ENCODE peak calls at places on chromosomes 4 and X, in seven cellular contexts. R, Y, I, N, Z, K and E are unnamed samples.

GRCh38 chr4:179285696-179286095 is 1843.5 kb upstream of the AGA start:
- DNase-seq in R (no peak), N (no peak), Z (no peak), Y (no peak), I (no peak), K (no peak), E (no peak)

GRCh38 chr4:52076731-52077130 is 25.6 kb downstream of the SPATA18 start:
- DNase-seq in I (no peak), R (no peak), K (peak), N (peak), Z (no peak), Y (no peak), E (no peak)

GRCh38 chrX:40448793-40449192 is 132.0 kb upstream of the ATP6AP2 start:
- DNase-seq in R (peak), N (no peak), Z (no peak), K (no peak), I (no peak), Y (no peak), E (no peak)

GRCh38 chr4:116885579-116885978 is 199.8 kb downstream of the TRAM1L1 start:
- DNase-seq in K (no peak), Z (no peak), N (no peak), Y (no peak), R (no peak), I (no peak), E (no peak)

GRCh38 chrX:154991039-154991438 is 31.5 kb downstream of the F8 start:
- DNase-seq in R (no peak), I (no peak), N (no peak), K (no peak), Y (no peak), Z (no peak), E (no peak)

GRCh38 chrX:119690921-119691716 is 1.8 kb downstream of the SEPTIN6 start:
- DNase-seq in N (no peak), Y (no peak), R (peak), Z (no peak), K (peak), I (no peak), E (no peak)

GRCh38 chrX:155997436-155997835 is at the start of gene IL9R:
- DNase-seq in Z (no peak), I (no peak), R (peak), Y (no peak), N (no peak), K (no peak), E (no peak)

GRCh38 chrX:11416600-11416999 is 123.4 kb downstream of the AMELX start:
- DNase-seq in N (peak), K (no peak), Y (no peak), Z (no peak), I (no peak), R (no peak), E (no peak)

GRCh38 chrX:102659790-102660757 is 8.8 kb downstream of the GPRASP1 start:
- DNase-seq in Z (peak), N (peak), R (no peak), I (peak), Y (no peak), K (peak), E (no peak)

GRCh38 chrX:150361070-150361776 is 1.9 kb upstream of the MAMLD1 start:
- DNase-seq in Y (no peak), I (no peak), N (no peak), Z (peak), K (no peak), R (no peak), E (no peak)

GRCh38 chr4:14812101-14812500 is 190.2 kb upstream of the CPEB2 start:
- DNase-seq in R (no peak), N (no peak), Y (no peak), Z (no peak), K (no peak), I (no peak), E (no peak)

GRCh38 chr4:111074523-111075114 is 451.7 kb upstream of the PITX2 start:
- DNase-seq in I (no peak), Z (no peak), R (no peak), Y (no peak), K (no peak), N (no peak), E (no peak)

GRCh38 chrX:19794690-19795089 is 92.7 kb downstream of the SH3KBP1 start:
- DNase-seq in I (no peak), Y (no peak), K (no peak), R (no peak), Z (no peak), N (peak), E (no peak)

GRCh38 chr4:10421344-10422055 is 35.7 kb downstream of the ZNF518B start:
- DNase-seq in I (no peak), N (peak), K (no peak), R (no peak), Z (no peak), Y (no peak), E (no peak)

GRCh38 chrX:136779346-136779781 is 1.4 kb downstream of the ARHGEF6 start:
- DNase-seq in R (peak), K (no peak), N (no peak), I (no peak), Y (no peak), Z (no peak), E (no peak)

GRCh38 chrX:150012647-150013046 is 74.4 kb upstream of the EOLA2 start:
- DNase-seq in Y (no peak), K (peak), N (no peak), R (no peak), Z (no peak), I (peak), E (no peak)

GRCh38 chr4:53804719-53805118 is 213.4 kb upstream of the LNX1 start:
- DNase-seq in Z (no peak), N (peak), Y (no peak), I (no peak), K (no peak), R (peak), E (no peak)

GRCh38 chr4:168942985-168943384 is 67.1 kb downstream of the CBR4 start:
- DNase-seq in R (no peak), N (no peak), Y (no peak), K (no peak), I (no peak), Z (no peak), E (no peak)

DNA sequence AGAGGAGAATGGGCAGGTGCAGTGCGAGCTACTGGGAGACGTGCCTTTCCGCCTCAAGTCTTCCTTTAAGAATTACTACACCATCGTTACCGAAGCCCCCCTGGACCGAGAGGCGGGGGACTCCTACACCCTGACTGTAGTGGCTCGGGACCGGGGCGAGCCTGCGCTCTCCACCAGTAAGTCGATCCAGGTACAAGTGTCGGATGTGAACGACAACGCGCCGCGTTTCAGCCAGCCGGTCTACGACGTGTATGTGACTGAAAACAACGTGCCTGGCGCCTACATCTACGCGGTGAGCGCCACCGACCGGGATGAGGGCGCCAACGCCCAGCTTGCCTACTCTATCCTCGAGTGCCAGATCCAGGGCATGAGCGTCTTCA is 2.2 kb downstream of the PCDH10 start:
- DNase-seq in R (no peak), N (peak), Z (peak), I (peak), K (peak), Y (no peak), E (no peak)
- H3K4me3 ChIP-seq in R (no peak), N (peak), Z (peak), I (peak), K (peak), Y (peak), E (no peak)

GRCh38 chr4:101230806-101231426 is 116.4 kb downstream of the PPP3CA start:
- DNase-seq in Z (no peak), R (no peak), Y (no peak), I (no peak), K (no peak), N (no peak), E (peak)
- TF ChIP-seq CTCF in Z (no peak), R (no peak), Y (no peak), I (no peak), K (peak), N (no peak), E (peak)

GRCh38 chr4:154998773-154999172 is 209.7 kb upstream of the NPY2R start:
- DNase-seq in R (no peak), I (no peak), N (no peak), K (no peak), Z (no peak), Y (no peak), E (no peak)
- H3K4me3 ChIP-seq in R (no peak), I (no peak), N (no peak), K (no peak), Z (no peak), Y (no peak), E (no peak)

DNA sequence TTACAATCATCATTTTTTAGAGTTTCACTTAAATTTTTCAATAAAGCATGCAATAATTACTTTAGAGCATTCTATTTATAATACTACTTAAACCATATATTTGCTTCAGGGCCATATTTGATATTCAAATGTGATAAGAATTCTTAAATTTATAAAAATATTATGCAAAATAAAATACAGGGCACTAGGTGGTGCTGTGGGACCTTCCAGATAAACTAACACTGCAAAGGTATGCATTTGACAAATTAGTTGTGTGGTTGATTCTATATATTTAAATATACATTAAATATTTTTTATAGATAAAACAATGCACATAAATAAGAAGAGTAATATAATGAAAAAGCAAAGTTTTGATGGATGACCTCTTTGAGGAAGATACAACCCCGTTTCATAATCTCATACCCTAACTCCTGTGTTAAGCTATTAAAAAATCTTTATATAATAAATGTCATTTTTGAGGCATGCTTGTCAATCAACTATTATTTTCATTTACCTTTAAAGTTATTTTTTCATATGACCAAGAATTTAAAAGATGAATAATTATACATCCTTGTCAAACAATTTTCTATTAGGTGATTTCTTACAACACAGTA is 128.4 kb downstream of the REELD1 start:
- DNase-seq in Z (no peak), N (peak), K (peak), R (peak), I (peak), Y (no peak), E (no peak)
- TF ChIP-seq CTCF in Z (peak), N (no peak), K (peak), R (peak), I (peak), Y (peak), E (peak)

GRCh38 chr4:108763981-108764380 is 1.1 kb upstream of the ETNPPL start:
- DNase-seq in Y (no peak), I (no peak), N (peak), K (no peak), Z (no peak), R (no peak), E (no peak)

GRCh38 chr4:108766058-108766457 is 3.2 kb upstream of the ETNPPL start:
- DNase-seq in K (no peak), I (no peak), R (no peak), N (no peak), Z (no peak), Y (no peak), E (no peak)

GRCh38 chr4:108758498-108758897 is 4.4 kb downstream of the ETNPPL start:
- DNase-seq in I (no peak), R (no peak), K (no peak), Y (no peak), N (no peak), Z (no peak), E (no peak)

GRCh38 chr4:108762559-108763225 is at the start of gene ETNPPL:
- DNase-seq in I (no peak), K (peak), Y (no peak), N (peak), R (peak), Z (no peak), E (no peak)

DNA sequence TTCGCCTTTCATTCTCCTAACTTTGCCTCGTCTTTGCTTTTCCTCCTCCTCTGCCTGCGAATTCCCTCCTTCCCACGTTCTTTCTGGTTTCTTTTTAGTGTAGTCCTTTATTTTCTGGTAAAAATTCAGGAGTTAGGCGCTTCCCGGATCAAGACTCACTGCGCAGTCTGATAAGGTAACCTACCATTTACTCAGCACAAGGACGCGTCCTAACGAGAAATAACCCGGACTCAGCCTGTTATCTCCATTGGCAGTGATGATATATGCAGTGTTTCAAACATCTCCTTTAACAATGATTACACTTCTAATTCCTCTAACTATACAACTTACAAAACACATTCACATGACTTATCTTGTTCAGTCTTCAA is 357 bp upstream of the ETNPPL start:
- DNase-seq in R (no peak), Z (no peak), K (peak), Y (no peak), I (no peak), N (peak), E (no peak)
- H3K4me3 ChIP-seq in R (no peak), Z (peak), K (peak), Y (peak), I (peak), N (no peak), E (peak)

GRCh38 chr4:155805016-155805415 is 46.2 kb downstream of the GUCY1B1 start:
- DNase-seq in I (peak), Z (no peak), N (peak), R (no peak), K (peak), Y (no peak), E (no peak)

GRCh38 chr4:155807021-155807420 is 48.2 kb downstream of the GUCY1B1 start:
- DNase-seq in Y (peak), K (peak), I (peak), Z (no peak), N (no peak), R (no peak), E (peak)

GRCh38 chr4:155811171-155811570 is 52.4 kb downstream of the GUCY1B1 start:
- DNase-seq in Z (no peak), I (peak), N (no peak), Y (no peak), K (peak), R (no peak), E (no peak)

GRCh38 chr4:155809835-155810234 is 51.0 kb downstream of the GUCY1B1 start:
- DNase-seq in N (peak), Y (no peak), Z (no peak), K (peak), R (peak), I (peak), E (peak)
- TF ChIP-seq CTCF in N (peak), Y (peak), Z (peak), K (peak), R (peak), I (peak), E (peak)

GRCh38 chr4:7936963-7937362 is 2.7 kb downstream of the AFAP1 start:
- DNase-seq in I (no peak), K (peak), R (no peak), N (no peak), Y (no peak), Z (no peak), E (no peak)

GRCh38 chr4:7941111-7942018 is 1.7 kb upstream of the AFAP1 start:
- DNase-seq in Y (no peak), K (peak), Z (no peak), N (no peak), R (no peak), I (no peak), E (no peak)

GRCh38 chr4:7938513-7939376 is 916 bp downstream of the AFAP1 start:
- DNase-seq in Y (no peak), N (peak), I (peak), R (no peak), Z (peak), K (peak), E (no peak)

GRCh38 chr4:7942019-7942556 is 2.4 kb upstream of the AFAP1 start:
- DNase-seq in N (no peak), R (no peak), Z (no peak), I (no peak), Y (no peak), K (no peak), E (no peak)

GRCh38 chr4:7939377-7940108 is at the start of gene AFAP1:
- DNase-seq in Z (peak), I (peak), R (no peak), Y (no peak), N (peak), K (peak), E (no peak)
- H3K4me3 ChIP-seq in Z (peak), I (peak), R (no peak), Y (peak), N (peak), K (peak), E (peak)

DNA sequence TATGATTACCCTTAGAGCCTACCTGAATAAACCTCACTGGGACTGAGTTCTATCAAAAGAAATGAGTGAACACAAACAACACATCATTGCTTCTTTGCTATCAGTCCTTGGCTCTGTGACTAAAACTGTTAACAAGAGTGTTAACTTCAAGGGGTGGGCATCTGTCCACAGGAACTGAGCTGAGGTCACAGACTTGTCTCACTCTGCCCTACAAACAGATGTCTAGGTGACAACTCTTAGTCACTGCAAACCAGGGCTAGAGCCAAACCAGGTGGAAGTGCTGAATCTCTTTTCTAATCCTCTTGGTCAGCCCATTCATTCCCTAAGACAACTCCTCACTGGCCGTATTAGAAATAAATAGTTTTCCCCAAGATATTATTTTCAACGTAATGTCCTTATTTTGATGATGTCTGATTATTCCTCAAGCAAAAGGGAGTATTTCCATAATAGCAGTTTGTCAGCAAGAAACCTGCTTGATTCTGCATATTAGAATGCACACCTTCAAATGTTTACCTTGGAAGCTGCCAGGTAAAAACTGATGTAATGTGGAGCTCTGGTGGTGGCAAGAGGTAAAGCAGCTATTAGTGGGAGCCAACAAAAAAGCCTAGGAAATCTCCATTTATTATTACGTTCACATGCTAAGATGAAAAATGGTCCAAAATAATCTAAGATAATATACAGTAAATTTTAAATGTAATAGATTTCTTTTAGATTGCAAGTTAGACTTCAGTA is 4.0 kb downstream of the COL25A1 start:
- DNase-seq in I (peak), N (peak), Z (no peak), Y (no peak), R (no peak), K (peak), E (no peak)
- TF ChIP-seq CTCF in I (peak), N (peak), Z (no peak), Y (peak), R (peak), K (peak), E (peak)